ENCODE peak calls at places on chromosomes 7 and 10, in five cellular contexts. B is CD8-positive, alpha-beta T cell; P is heart right ventricle; I is foreskin fibroblast; A is IMR-90. M is an unnamed sample.

GRCh38 chr10:32326119-32326518 is 20.8 kb downstream of the EPC1 start:
- DNase-seq in A (no peak), I (no peak), B (no peak), P (no peak), M (no peak)

GRCh38 chr10:33721509-33721908 is 387.0 kb upstream of the NRP1 start:
- DNase-seq in P (no peak), B (no peak), A (no peak), I (no peak), M (no peak)

GRCh38 chr10:100653957-100654834 is 91.2 kb upstream of the PAX2 start:
- DNase-seq in P (no peak), B (no peak), I (peak; percentile 44), A (no peak), M (no peak)

GRCh38 chr10:99742240-99742639 is 10.2 kb downstream of the CUTC start:
- DNase-seq in I (peak; percentile 60), B (no peak), A (peak; percentile 43), P (no peak), M (no peak)

GRCh38 chr7:22843681-22844309 is 21.1 kb upstream of the TOMM7 start:
- DNase-seq in A (no peak), B (no peak), P (no peak), I (no peak), M (no peak)

GRCh38 chr10:58177362-58177947 is 90.2 kb downstream of the IPMK start:
- DNase-seq in I (peak; percentile 28), B (no peak), A (peak; percentile 47), P (no peak), M (peak; percentile 40)

GRCh38 chr10:88926484-88927249 is 25.9 kb downstream of the ACTA2 start:
- DNase-seq in B (no peak), I (peak; percentile 94), A (peak; percentile 96), P (no peak), M (no peak)

GRCh38 chr10:128846927-128847326 is 620.1 kb upstream of the MGMT start:
- DNase-seq in B (no peak), A (no peak), P (no peak), I (no peak), M (no peak)

GRCh38 chr7:7522421-7522820 is 13.3 kb downstream of the COL28A1 start:
- DNase-seq in I (peak; percentile 38), B (no peak), P (no peak), A (peak; percentile 18), M (no peak)

GRCh38 chr7:142539901-142540300 is 209.4 kb upstream of the PRSS1 start:
- DNase-seq in P (no peak), I (peak; percentile 81), A (peak; percentile 90), B (no peak), M (peak; percentile 78)

GRCh38 chr10:97333601-97334369 is 744 bp downstream of the FRAT2 start:
- DNase-seq in B (peak; percentile 30), A (peak; percentile 45), I (peak; percentile 71), P (peak; percentile 52), M (peak; percentile 54)

GRCh38 chr7:20539201-20539600 is 76.3 kb upstream of the ABCB5 start:
- DNase-seq in P (no peak), B (no peak), A (no peak), I (no peak), M (peak; percentile 26)

GRCh38 chr7:84042110-84042539 is 152.5 kb downstream of the SEMA3A start:
- DNase-seq in I (peak; percentile 97), P (no peak), B (no peak), A (peak; percentile 84), M (peak; percentile 88)

GRCh38 chr10:118106426-118106825 is 59.7 kb upstream of the RAB11FIP2 start:
- DNase-seq in I (peak; percentile 41), P (no peak), B (no peak), A (peak; percentile 21), M (peak; percentile 43)

GRCh38 chr7:155738652-155739537 is 73.4 kb downstream of the SHH start:
- DNase-seq in A (peak; percentile 76), B (peak; percentile 67), P (peak; percentile 61), I (peak; percentile 87), M (peak; percentile 80)

GRCh38 chr10:110758128-110758527 is 113.6 kb upstream of the PDCD4 start:
- DNase-seq in B (no peak), A (no peak), I (no peak), P (no peak), M (no peak)

GRCh38 chr10:130807721-130808120 is 503.8 kb downstream of the TCERG1L start:
- DNase-seq in P (no peak), A (no peak), I (no peak), B (no peak), M (no peak)

GRCh38 chr10:114026189-114027040 is 17.3 kb upstream of the ADRB1 start:
- DNase-seq in B (no peak), P (no peak), A (peak; percentile 53), I (peak; percentile 89), M (peak; percentile 89)

GRCh38 chr7:142012825-142013506 is 17.3 kb downstream of the MGAM start:
- DNase-seq in P (no peak), B (no peak), A (no peak), I (no peak), M (peak; percentile 70)

GRCh38 chr10:81116990-81117389 is 579.3 kb downstream of the SH2D4B start:
- DNase-seq in A (no peak), B (no peak), I (no peak), P (no peak), M (peak; percentile 2)

GRCh38 chr7:80918406-80918805 is 445 bp downstream of the SEMA3C start:
- DNase-seq in I (peak; percentile 49), A (no peak), P (no peak), B (no peak), M (peak; percentile 42)

GRCh38 chr7:101924171-101924570 is 106.7 kb downstream of the CUX1 start:
- DNase-seq in I (peak; percentile 81), B (no peak), A (peak; percentile 86), P (no peak), M (no peak)

GRCh38 chr10:35910234-35910633 is 268.1 kb upstream of the FZD8 start:
- DNase-seq in P (no peak), I (peak; percentile 91), A (peak; percentile 97), B (no peak), M (peak; percentile 91)

GRCh38 chr7:118949031-118949430 is 724.5 kb downstream of the ANKRD7 start:
- DNase-seq in I (peak; percentile 0), P (no peak), A (peak; percentile 1), B (no peak), M (peak; percentile 76)

GRCh38 chr10:78567680-78568453 is 500.9 kb upstream of the ZMIZ1 start:
- DNase-seq in I (no peak), P (no peak), A (no peak), B (no peak), M (peak; percentile 19)

GRCh38 chr7:84085147-84085546 is 109.4 kb downstream of the SEMA3A start:
- DNase-seq in B (no peak), I (peak; percentile 74), P (no peak), A (peak; percentile 85), M (no peak)

GRCh38 chr10:48548531-48549135 is 56.2 kb downstream of the ARHGAP22 start:
- DNase-seq in B (no peak), I (no peak), P (no peak), A (no peak), M (no peak)

GRCh38 chr10:10796774-10797415 is 220.8 kb upstream of the CELF2 start:
- DNase-seq in B (no peak), A (peak; percentile 44), I (no peak), P (no peak), M (peak; percentile 86)

GRCh38 chr10:14782691-14783363 is 8.1 kb upstream of the FAM107B start:
- DNase-seq in P (no peak), B (no peak), A (no peak), I (no peak), M (peak; percentile 59)

DNA sequence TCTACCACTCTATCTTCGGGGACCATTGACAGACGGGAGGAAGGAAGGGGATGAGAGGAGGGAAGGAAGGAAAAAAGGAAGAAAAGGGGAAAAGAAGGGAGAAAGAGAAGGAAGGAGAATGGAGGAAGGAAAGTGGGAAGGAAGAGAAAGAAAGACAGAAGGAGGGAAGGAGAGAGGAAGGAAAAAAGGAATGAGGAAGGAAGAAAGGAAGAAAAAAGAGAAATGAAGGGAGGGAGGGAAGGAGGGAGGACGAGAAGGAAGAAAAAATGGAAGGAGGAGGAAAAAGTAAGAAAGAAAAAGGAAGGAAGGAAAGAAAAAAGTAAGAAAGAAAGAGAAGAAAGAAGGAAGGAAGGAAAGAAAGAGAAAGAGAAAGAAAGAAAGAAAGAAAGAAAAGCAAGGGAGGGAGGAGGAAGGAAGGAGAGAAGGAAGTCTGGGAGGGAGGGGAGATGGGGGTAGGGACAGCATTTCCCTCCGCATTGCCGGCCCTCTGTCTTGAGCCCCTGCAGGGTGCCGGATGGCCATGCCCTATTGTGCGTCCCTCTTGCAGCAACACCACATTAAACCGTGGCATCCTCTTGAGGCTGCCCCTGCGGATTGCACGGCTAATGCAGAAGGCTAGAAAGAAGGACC is 128.8 kb downstream of the ADARB2 start:
- DNase-seq in P (no peak), A (no peak), B (no peak), I (no peak), M (no peak)
- H3K4me3 ChIP-seq in P (no peak overlapping the region), A (no peak overlapping the region), B (no peak overlapping the region), I (no peak overlapping the region), M (no peak overlapping the region)

GRCh38 chr7:122764020-122764419 is 61.3 kb upstream of the RNF148 start:
- DNase-seq in B (no peak), P (no peak), A (no peak), I (no peak), M (no peak)
- TF ChIP-seq CTCF in B (no peak), P (no peak), A (no peak), I (no peak), M (no peak)

DNA sequence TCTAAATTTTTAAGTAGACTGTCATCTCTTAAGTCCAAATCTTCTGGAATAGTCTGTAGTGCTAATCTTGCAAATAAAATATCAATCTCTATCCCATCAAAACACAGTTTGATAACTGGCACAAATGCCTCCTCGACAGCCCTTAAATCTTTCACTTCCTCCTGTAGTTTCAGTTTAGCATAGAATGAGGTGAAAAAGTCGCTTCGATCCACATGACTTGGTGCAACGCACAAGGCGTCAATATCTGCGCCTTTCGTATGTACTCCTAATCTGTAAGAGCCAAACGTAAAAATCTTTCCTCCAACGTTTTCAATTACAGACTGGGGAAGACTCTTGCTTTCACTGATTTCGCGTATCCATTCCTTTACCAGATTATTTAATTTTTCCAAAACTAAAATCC is 603 bp downstream of the PAPOLB start:
- DNase-seq in B (no peak), I (no peak), A (no peak), P (no peak), M (no peak)
- H3K4me3 ChIP-seq in B (peak overlapping the region; percentile 30), I (peak overlapping the region; percentile 44), A (no peak overlapping the region), P (peak overlapping the region; percentile 42), M (no peak overlapping the region)

GRCh38 chr7:51308738-51309102 is 7.9 kb downstream of the COBL start:
- DNase-seq in I (no peak), A (no peak), B (no peak), P (no peak), M (no peak)

GRCh38 chr7:51306761-51307160 is 9.8 kb downstream of the COBL start:
- DNase-seq in A (no peak), P (no peak), B (no peak), I (no peak), M (no peak)

GRCh38 chr7:51309361-51310130 is 7.1 kb downstream of the COBL start:
- DNase-seq in A (no peak), B (no peak), P (no peak), I (no peak), M (no peak)

GRCh38 chr7:51310131-51310583 is 6.5 kb downstream of the COBL start:
- DNase-seq in P (no peak), A (no peak), I (no peak), B (no peak), M (no peak)

GRCh38 chr7:51307811-51308737 is 8.5 kb downstream of the COBL start:
- DNase-seq in I (no peak), A (no peak), B (no peak), P (no peak), M (no peak)
- TF ChIP-seq CTCF in I (no peak), A (no peak), B (no peak), P (no peak), M (no peak)

M was measured in epithelial cell of esophagus.